ENCODE peak calls at places on chromosomes 4 and X, in five cellular contexts. One of them, this sample, is unnamed.
A peak's percentile ranks its signal among the peaks of the same experiment; 100 is the strongest.

GRCh38 chr4:5758741-5759140 is 47.7 kb downstream of the EVC start:
- DNase-seq in hippocampal formation: no peak
- DNase-seq in effector CD4-positive, alpha-beta T cell: no peak
- DNase-seq in dorsolateral prefrontal cortex: no peak
- DNase-seq in iPS-NIHi11: no peak
- DNase-seq in this sample: no peak

GRCh38 chr4:97300561-97300960 is 842.7 kb downstream of the STPG2 start:
- DNase-seq in hippocampal formation: no peak
- DNase-seq in effector CD4-positive, alpha-beta T cell: no peak
- DNase-seq in dorsolateral prefrontal cortex: no peak
- DNase-seq in iPS-NIHi11: no peak
- DNase-seq in this sample: no peak

GRCh38 chr4:67700119-67700873 is 659 bp downstream of the UBA6 start:
- DNase-seq in hippocampal formation: peak; percentile 48
- DNase-seq in effector CD4-positive, alpha-beta T cell: no peak
- DNase-seq in dorsolateral prefrontal cortex: no peak
- DNase-seq in iPS-NIHi11: no peak
- DNase-seq in this sample: no peak

GRCh38 chr4:65599335-65599734 is 71.0 kb downstream of the EPHA5 start:
- DNase-seq in hippocampal formation: no peak
- DNase-seq in effector CD4-positive, alpha-beta T cell: no peak
- DNase-seq in dorsolateral prefrontal cortex: no peak
- DNase-seq in iPS-NIHi11: no peak
- DNase-seq in this sample: no peak

GRCh38 chr4:99276454-99276853 is 14.3 kb downstream of the ADH1A start:
- DNase-seq in hippocampal formation: no peak
- DNase-seq in effector CD4-positive, alpha-beta T cell: no peak
- DNase-seq in dorsolateral prefrontal cortex: no peak
- DNase-seq in iPS-NIHi11: no peak
- DNase-seq in this sample: no peak

GRCh38 chr4:24730256-24731001 is 64.9 kb upstream of the SOD3 start:
- DNase-seq in hippocampal formation: peak; percentile 33
- DNase-seq in effector CD4-positive, alpha-beta T cell: no peak
- DNase-seq in dorsolateral prefrontal cortex: peak; percentile 76
- DNase-seq in iPS-NIHi11: no peak
- DNase-seq in this sample: peak; percentile 51

GRCh38 chrX:22135994-22136684 is 104.0 kb downstream of the PHEX start:
- DNase-seq in hippocampal formation: peak; percentile 15
- DNase-seq in effector CD4-positive, alpha-beta T cell: peak; percentile 20
- DNase-seq in dorsolateral prefrontal cortex: no peak
- DNase-seq in iPS-NIHi11: peak; percentile 21
- DNase-seq in this sample: no peak

GRCh38 chrX:96147645-96148044 is 537.0 kb upstream of the DIAPH2 start:
- DNase-seq in hippocampal formation: no peak
- DNase-seq in effector CD4-positive, alpha-beta T cell: no peak
- DNase-seq in dorsolateral prefrontal cortex: no peak
- DNase-seq in iPS-NIHi11: no peak
- DNase-seq in this sample: no peak

GRCh38 chr4:20254517-20255250 is 3.0 kb downstream of the SLIT2 start:
- DNase-seq in hippocampal formation: no peak
- DNase-seq in effector CD4-positive, alpha-beta T cell: no peak
- DNase-seq in dorsolateral prefrontal cortex: no peak
- DNase-seq in iPS-NIHi11: peak; percentile 35
- DNase-seq in this sample: no peak

GRCh38 chr4:31045724-31046318 is 325.7 kb downstream of the PCDH7 start:
- DNase-seq in hippocampal formation: no peak
- DNase-seq in effector CD4-positive, alpha-beta T cell: no peak
- DNase-seq in dorsolateral prefrontal cortex: no peak
- DNase-seq in iPS-NIHi11: peak; percentile 23
- DNase-seq in this sample: peak; percentile 38

GRCh38 chr4:175419120-175419774 is 392.8 kb downstream of the GPM6A start:
- DNase-seq in hippocampal formation: no peak
- DNase-seq in effector CD4-positive, alpha-beta T cell: no peak
- DNase-seq in dorsolateral prefrontal cortex: no peak
- DNase-seq in iPS-NIHi11: no peak
- DNase-seq in this sample: no peak

GRCh38 chr4:139568206-139568969 is 12.4 kb upstream of the SETD7 start:
- DNase-seq in hippocampal formation: peak; percentile 37
- DNase-seq in effector CD4-positive, alpha-beta T cell: no peak
- DNase-seq in dorsolateral prefrontal cortex: peak; percentile 22
- DNase-seq in iPS-NIHi11: peak; percentile 36
- DNase-seq in this sample: no peak

GRCh38 chr4:1771555-1772305 is 21.4 kb upstream of the FGFR3 start:
- DNase-seq in hippocampal formation: no peak
- DNase-seq in effector CD4-positive, alpha-beta T cell: no peak
- DNase-seq in dorsolateral prefrontal cortex: no peak
- DNase-seq in iPS-NIHi11: no peak
- DNase-seq in this sample: no peak

GRCh38 chr4:109214622-109215350 is 87.7 kb downstream of the COL25A1 start:
- DNase-seq in hippocampal formation: no peak
- DNase-seq in effector CD4-positive, alpha-beta T cell: no peak
- DNase-seq in dorsolateral prefrontal cortex: no peak
- DNase-seq in iPS-NIHi11: no peak
- DNase-seq in this sample: no peak

GRCh38 chrX:13179100-13179499 is 134.7 kb upstream of the FAM9C start:
- DNase-seq in hippocampal formation: no peak
- DNase-seq in effector CD4-positive, alpha-beta T cell: no peak
- DNase-seq in dorsolateral prefrontal cortex: no peak
- DNase-seq in iPS-NIHi11: no peak
- DNase-seq in this sample: no peak

GRCh38 chrX:124651031-124651430 is 304.7 kb downstream of the SH2D1A start:
- DNase-seq in hippocampal formation: no peak
- DNase-seq in effector CD4-positive, alpha-beta T cell: no peak
- DNase-seq in dorsolateral prefrontal cortex: no peak
- DNase-seq in iPS-NIHi11: no peak
- DNase-seq in this sample: no peak

GRCh38 chrX:123736333-123736921 is 3.6 kb upstream of the THOC2 start:
- DNase-seq in hippocampal formation: no peak
- DNase-seq in effector CD4-positive, alpha-beta T cell: no peak
- DNase-seq in dorsolateral prefrontal cortex: no peak
- DNase-seq in iPS-NIHi11: no peak
- DNase-seq in this sample: no peak

GRCh38 chrX:3527166-3527565 is 180.7 kb upstream of the MXRA5 start:
- DNase-seq in hippocampal formation: no peak
- DNase-seq in effector CD4-positive, alpha-beta T cell: no peak
- DNase-seq in dorsolateral prefrontal cortex: no peak
- DNase-seq in iPS-NIHi11: no peak
- DNase-seq in this sample: no peak

GRCh38 chr4:155342142-155342541 is 34.6 kb downstream of the MAP9 start:
- DNase-seq in hippocampal formation: no peak
- DNase-seq in effector CD4-positive, alpha-beta T cell: no peak
- DNase-seq in dorsolateral prefrontal cortex: no peak
- DNase-seq in iPS-NIHi11: no peak
- DNase-seq in this sample: no peak

GRCh38 chr4:150379454-150379853 is 202.5 kb upstream of the MAB21L2 start:
- DNase-seq in hippocampal formation: no peak
- DNase-seq in effector CD4-positive, alpha-beta T cell: no peak
- DNase-seq in dorsolateral prefrontal cortex: no peak
- DNase-seq in iPS-NIHi11: no peak
- DNase-seq in this sample: no peak

GRCh38 chr4:124777007-124777406 is 64.5 kb upstream of the ANKRD50 start:
- DNase-seq in hippocampal formation: no peak
- DNase-seq in effector CD4-positive, alpha-beta T cell: no peak
- DNase-seq in dorsolateral prefrontal cortex: no peak
- DNase-seq in iPS-NIHi11: no peak
- DNase-seq in this sample: no peak

GRCh38 chr4:7705062-7705461 is 234.6 kb downstream of the AFAP1 start:
- DNase-seq in hippocampal formation: no peak
- DNase-seq in effector CD4-positive, alpha-beta T cell: no peak
- DNase-seq in dorsolateral prefrontal cortex: no peak
- DNase-seq in iPS-NIHi11: peak; percentile 61
- DNase-seq in this sample: peak; percentile 7

GRCh38 chr4:168831585-168831918 is 178.5 kb downstream of the CBR4 start:
- DNase-seq in hippocampal formation: no peak
- DNase-seq in effector CD4-positive, alpha-beta T cell: no peak
- DNase-seq in dorsolateral prefrontal cortex: no peak
- DNase-seq in iPS-NIHi11: no peak
- DNase-seq in this sample: no peak

GRCh38 chr4:3375688-3376087 is 66.1 kb upstream of the HGFAC start:
- DNase-seq in hippocampal formation: no peak
- DNase-seq in effector CD4-positive, alpha-beta T cell: no peak
- DNase-seq in dorsolateral prefrontal cortex: no peak
- DNase-seq in iPS-NIHi11: no peak
- DNase-seq in this sample: no peak

GRCh38 chr4:169207436-169208089 is 63.2 kb downstream of the SH3RF1 start:
- DNase-seq in hippocampal formation: no peak
- DNase-seq in effector CD4-positive, alpha-beta T cell: no peak
- DNase-seq in dorsolateral prefrontal cortex: no peak
- DNase-seq in iPS-NIHi11: no peak
- DNase-seq in this sample: no peak

GRCh38 chr4:5500165-5500564 is 208.2 kb downstream of the EVC2 start:
- DNase-seq in hippocampal formation: no peak
- DNase-seq in effector CD4-positive, alpha-beta T cell: no peak
- DNase-seq in dorsolateral prefrontal cortex: no peak
- DNase-seq in iPS-NIHi11: no peak
- DNase-seq in this sample: no peak

GRCh38 chr4:10153161-10153560 is 36.6 kb upstream of the WDR1 start:
- DNase-seq in hippocampal formation: no peak
- DNase-seq in effector CD4-positive, alpha-beta T cell: no peak
- DNase-seq in dorsolateral prefrontal cortex: no peak
- DNase-seq in iPS-NIHi11: no peak
- DNase-seq in this sample: no peak

GRCh38 chrX:24981030-24981429 is 34.7 kb downstream of the ARX start:
- DNase-seq in hippocampal formation: no peak
- DNase-seq in effector CD4-positive, alpha-beta T cell: no peak
- DNase-seq in dorsolateral prefrontal cortex: no peak
- DNase-seq in iPS-NIHi11: no peak
- DNase-seq in this sample: no peak

GRCh38 chr4:148081745-148082144 is 349.9 kb downstream of the ARHGAP10 start:
- DNase-seq in hippocampal formation: no peak
- DNase-seq in effector CD4-positive, alpha-beta T cell: no peak
- DNase-seq in dorsolateral prefrontal cortex: no peak
- DNase-seq in iPS-NIHi11: no peak
- DNase-seq in this sample: no peak

GRCh38 chrX:77493677-77494553 is 46.7 kb downstream of the FGF16 start:
- DNase-seq in hippocampal formation: no peak
- DNase-seq in effector CD4-positive, alpha-beta T cell: no peak
- DNase-seq in dorsolateral prefrontal cortex: no peak
- DNase-seq in iPS-NIHi11: peak; percentile 10
- DNase-seq in this sample: no peak

GRCh38 chrX:140318306-140318705 is 186.6 kb downstream of the SOX3 start:
- DNase-seq in hippocampal formation: no peak
- DNase-seq in effector CD4-positive, alpha-beta T cell: no peak
- DNase-seq in dorsolateral prefrontal cortex: no peak
- DNase-seq in iPS-NIHi11: no peak
- DNase-seq in this sample: no peak

GRCh38 chr4:6221851-6222760 is 21.8 kb upstream of the JAKMIP1 start:
- DNase-seq in hippocampal formation: peak; percentile 65
- DNase-seq in effector CD4-positive, alpha-beta T cell: no peak
- DNase-seq in dorsolateral prefrontal cortex: peak; percentile 72
- DNase-seq in iPS-NIHi11: peak; percentile 91
- DNase-seq in this sample: peak; percentile 86

GRCh38 chr4:86498560-86499166 is 95.5 kb upstream of the PTPN13 start:
- DNase-seq in hippocampal formation: peak; percentile 86
- DNase-seq in effector CD4-positive, alpha-beta T cell: no peak
- DNase-seq in dorsolateral prefrontal cortex: no peak
- DNase-seq in iPS-NIHi11: peak; percentile 59
- DNase-seq in this sample: no peak

GRCh38 chr4:19317377-19317776 is 934.3 kb upstream of the SLIT2 start:
- DNase-seq in hippocampal formation: no peak
- DNase-seq in effector CD4-positive, alpha-beta T cell: no peak
- DNase-seq in dorsolateral prefrontal cortex: no peak
- DNase-seq in iPS-NIHi11: no peak
- DNase-seq in this sample: no peak

GRCh38 chr4:61294001-61294400 is 93.9 kb downstream of the ADGRL3 start:
- DNase-seq in hippocampal formation: no peak
- DNase-seq in effector CD4-positive, alpha-beta T cell: no peak
- DNase-seq in dorsolateral prefrontal cortex: no peak
- DNase-seq in iPS-NIHi11: no peak
- DNase-seq in this sample: no peak

GRCh38 chr4:171857302-171858005 is 44.2 kb downstream of the GALNTL6 start:
- DNase-seq in hippocampal formation: no peak
- DNase-seq in effector CD4-positive, alpha-beta T cell: no peak
- DNase-seq in dorsolateral prefrontal cortex: no peak
- DNase-seq in iPS-NIHi11: no peak
- DNase-seq in this sample: no peak

GRCh38 chrX:68940601-68941000 is 111.8 kb downstream of the EFNB1 start:
- DNase-seq in hippocampal formation: no peak
- DNase-seq in effector CD4-positive, alpha-beta T cell: no peak
- DNase-seq in dorsolateral prefrontal cortex: no peak
- DNase-seq in iPS-NIHi11: no peak
- DNase-seq in this sample: no peak

GRCh38 chr4:177554966-177555574 is 112.8 kb upstream of the AGA start:
- DNase-seq in hippocampal formation: no peak
- DNase-seq in effector CD4-positive, alpha-beta T cell: no peak
- DNase-seq in dorsolateral prefrontal cortex: peak; percentile 15
- DNase-seq in iPS-NIHi11: peak; percentile 26
- DNase-seq in this sample: no peak

GRCh38 chr4:118745357-118745756 is 60.2 kb downstream of the METTL14 start:
- DNase-seq in hippocampal formation: no peak
- DNase-seq in effector CD4-positive, alpha-beta T cell: no peak
- DNase-seq in dorsolateral prefrontal cortex: no peak
- DNase-seq in iPS-NIHi11: no peak
- DNase-seq in this sample: no peak